ENCODE peak calls at places on chromosomes 3 and 15, in seven cellular contexts. U, F, D, G, O, S and C are unnamed samples.

GRCh38 chr15:99424978-99425665 is 140.7 kb upstream of the MEF2A start:
- DNase-seq in U (no peak), F (peak; percentile 57), D (peak; percentile 50), G (peak; percentile 54), O (no peak), S (no peak), C (peak; percentile 43)

GRCh38 chr15:70096215-70096974 is 1.3 kb downstream of the TLE3 start:
- DNase-seq in U (peak; percentile 33), F (no peak), D (no peak), G (peak; percentile 64), O (peak; percentile 48), S (peak; percentile 47), C (peak; percentile 70)

GRCh38 chr3:61422945-61423740 is 138.2 kb upstream of the PTPRG start:
- DNase-seq in U (no peak), F (no peak), D (no peak), G (no peak), O (no peak), S (no peak), C (no peak)

GRCh38 chr15:92023971-92024370 is 170.5 kb downstream of the SLCO3A1 start:
- DNase-seq in U (no peak), F (no peak), D (no peak), G (no peak), O (no peak), S (no peak), C (no peak)

GRCh38 chr15:42060797-42061196 is 33.6 kb downstream of the PLA2G4D start:
- DNase-seq in U (no peak), F (no peak), D (no peak), G (no peak), O (no peak), S (peak; percentile 71), C (no peak)

GRCh38 chr3:29514170-29514569 is 233.3 kb downstream of the RBMS3 start:
- DNase-seq in U (no peak), F (no peak), D (no peak), G (no peak), O (no peak), S (no peak), C (no peak)

GRCh38 chr3:13524979-13525669 is 23.8 kb upstream of the FBLN2 start:
- DNase-seq in U (no peak), F (no peak), D (no peak), G (no peak), O (peak; percentile 7), S (no peak), C (no peak)

GRCh38 chr15:100537326-100537725 is 8.6 kb upstream of the CERS3 start:
- DNase-seq in U (no peak), F (no peak), D (no peak), G (no peak), O (no peak), S (no peak), C (no peak)

GRCh38 chr3:17195192-17195611 is 310.4 kb downstream of the PLCL2 start:
- DNase-seq in U (no peak), F (peak; percentile 7), D (no peak), G (no peak), O (no peak), S (no peak), C (no peak)

GRCh38 chr3:31288641-31289100 is 244.1 kb upstream of the STT3B start:
- DNase-seq in U (peak; percentile 23), F (no peak), D (no peak), G (peak; percentile 28), O (peak; percentile 30), S (peak; percentile 37), C (peak; percentile 19)

GRCh38 chr3:126119008-126119675 is 35.2 kb upstream of the SLC41A3 start:
- DNase-seq in U (no peak), F (no peak), D (no peak), G (peak; percentile 6), O (no peak), S (peak; percentile 15), C (no peak)

GRCh38 chr15:42276762-42277161 is 3.5 kb upstream of the TMEM87A start:
- DNase-seq in U (no peak), F (no peak), D (no peak), G (no peak), O (no peak), S (no peak), C (no peak)

GRCh38 chr15:66801266-66801665 is 99.2 kb downstream of the SMAD6 start:
- DNase-seq in U (no peak), F (no peak), D (no peak), G (no peak), O (no peak), S (no peak), C (no peak)

GRCh38 chr15:64865998-64866520 is 24.3 kb downstream of the PLEKHO2 start:
- DNase-seq in U (no peak), F (no peak), D (no peak), G (no peak), O (no peak), S (no peak), C (peak; percentile 50)

GRCh38 chr15:57865294-57865693 is 158.8 kb downstream of the POLR2M start:
- DNase-seq in U (no peak), F (no peak), D (no peak), G (no peak), O (no peak), S (no peak), C (no peak)

GRCh38 chr15:62809968-62810260 is 232.6 kb upstream of the TPM1 start:
- DNase-seq in U (no peak), F (no peak), D (no peak), G (no peak), O (no peak), S (no peak), C (no peak)

GRCh38 chr15:76328962-76329361 is 7.6 kb upstream of the ISL2 start:
- DNase-seq in U (no peak), F (no peak), D (no peak), G (no peak), O (no peak), S (no peak), C (no peak)

GRCh38 chr15:77034620-77035467 is 36.1 kb downstream of the TSPAN3 start:
- DNase-seq in U (peak; percentile 11), F (peak; percentile 70), D (peak; percentile 52), G (peak; percentile 27), O (peak; percentile 29), S (peak; percentile 40), C (no peak)

GRCh38 chr15:98599911-98600685 is 48.2 kb upstream of the IGF1R start:
- DNase-seq in U (no peak), F (peak; percentile 35), D (peak; percentile 21), G (peak; percentile 45), O (peak; percentile 38), S (no peak), C (no peak)

GRCh38 chr3:170043506-170043905 is 5.7 kb downstream of the GPR160 start:
- DNase-seq in U (no peak), F (no peak), D (no peak), G (no peak), O (no peak), S (no peak), C (no peak)

GRCh38 chr15:79436037-79436780 is 4.1 kb downstream of the MINAR1 start:
- DNase-seq in U (no peak), F (no peak), D (no peak), G (no peak), O (no peak), S (no peak), C (no peak)
- TF ChIP-seq POLR2A in U (no peak), F (no peak), D (no peak), G (no peak), O (no peak), S (no peak), C (no peak)

GRCh38 chr3:157136647-157137387 is 23.1 kb downstream of the CCNL1 start:
- DNase-seq in U (no peak), F (no peak), D (no peak), G (no peak), O (no peak), S (peak; percentile 67), C (no peak)
- TF ChIP-seq POLR2A in U (no peak), F (no peak), D (no peak), G (no peak), O (no peak), S (no peak), C (no peak)

GRCh38 chr3:98560911-98561310 is 29.1 kb downstream of the GPR15 start:
- DNase-seq in U (no peak), F (no peak), D (no peak), G (no peak), O (no peak), S (no peak), C (no peak)
- TF ChIP-seq POLR2A in U (no peak), F (peak; percentile 77), D (peak; percentile 69), G (no peak), O (no peak), S (no peak), C (no peak)

GRCh38 chr3:11717768-11718581 is 74.3 kb upstream of the VGLL4 start:
- DNase-seq in U (no peak), F (no peak), D (no peak), G (no peak), O (no peak), S (no peak), C (peak; percentile 37)

GRCh38 chr3:11721114-11721440 is 77.4 kb upstream of the VGLL4 start:
- DNase-seq in U (no peak), F (no peak), D (no peak), G (no peak), O (no peak), S (no peak), C (no peak)

GRCh38 chr3:11720220-11721113 is 76.8 kb upstream of the VGLL4 start:
- DNase-seq in U (peak; percentile 40), F (peak; percentile 30), D (peak; percentile 26), G (peak; percentile 75), O (peak; percentile 74), S (peak; percentile 82), C (peak; percentile 66)

GRCh38 chr3:11718582-11719405 is 75.1 kb upstream of the VGLL4 start:
- DNase-seq in U (peak; percentile 38), F (peak; percentile 32), D (peak; percentile 28), G (peak; percentile 47), O (peak; percentile 51), S (peak; percentile 69), C (peak; percentile 68)

DNA sequence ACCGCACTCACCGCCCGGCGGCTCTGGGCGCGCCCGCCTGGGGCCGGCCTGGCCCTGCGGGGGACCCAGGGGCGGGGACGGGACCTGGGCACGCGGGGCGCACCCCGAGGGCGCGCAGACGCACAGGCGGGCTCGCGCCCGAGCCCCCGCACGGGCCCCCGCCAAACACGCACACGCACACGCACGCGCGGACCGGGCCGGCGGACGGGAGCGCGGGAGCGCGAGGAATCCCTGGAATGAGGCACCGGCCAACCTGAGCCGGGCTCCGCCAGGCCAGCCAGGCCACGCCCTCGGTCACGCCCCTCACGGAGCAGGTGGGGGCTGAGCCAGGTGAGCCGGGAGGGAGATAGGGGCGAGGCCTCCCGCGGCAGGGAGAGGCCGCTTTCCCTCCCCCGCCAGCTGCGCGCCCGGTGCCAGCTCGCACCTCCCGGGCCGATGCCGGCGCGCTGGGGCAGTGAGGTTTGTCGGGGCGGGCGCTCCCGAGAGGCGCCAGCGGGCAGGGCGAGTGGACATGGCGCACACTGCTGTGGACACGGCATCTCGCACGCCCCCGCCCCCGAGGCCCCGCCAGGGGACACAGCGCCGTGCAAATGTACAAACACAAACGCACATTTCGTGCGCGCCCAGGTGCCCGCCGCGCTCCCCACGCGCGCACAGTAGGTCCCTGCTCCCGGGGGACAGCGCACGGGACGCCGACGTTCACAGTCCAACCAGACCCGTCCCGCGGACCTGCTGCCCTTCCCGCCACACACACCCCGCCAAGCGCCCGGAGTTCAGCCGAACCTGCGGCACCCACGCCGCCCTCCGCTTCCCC is 75.9 kb upstream of the VGLL4 start:
- DNase-seq in U (peak; percentile 27), F (peak; percentile 59), D (peak; percentile 75), G (peak; percentile 75), O (peak; percentile 79), S (peak; percentile 95), C (peak; percentile 87)
- TF ChIP-seq POLR2A in U (peak; percentile 4), F (no peak), D (no peak), G (peak; percentile 61), O (no peak), S (peak; percentile 39), C (no peak)